ENCODE peak calls at places on chromosome 9, in five cellular contexts. One of them, this sample, is unnamed.

GRCh38 chr9:693460-694390 is 147.8 kb upstream of the DMRT1 start:
- DNase-seq in heart left ventricle: peak; percentile 80
- DNase-seq in aorta: peak; percentile 74
- DNase-seq in IMR-90: peak; percentile 86
- DNase-seq in transverse colon: peak; percentile 32
- DNase-seq in this sample: no peak

GRCh38 chr9:111036068-111036789 is 2.0 kb downstream of the LPAR1 start:
- DNase-seq in heart left ventricle: peak; percentile 60
- DNase-seq in aorta: peak; percentile 78
- DNase-seq in IMR-90: peak; percentile 68
- DNase-seq in transverse colon: peak; percentile 76
- DNase-seq in this sample: peak; percentile 94

GRCh38 chr9:137832191-137832700 is 45.3 kb upstream of the CACNA1B start:
- DNase-seq in heart left ventricle: no peak
- DNase-seq in aorta: no peak
- DNase-seq in IMR-90: no peak
- DNase-seq in transverse colon: no peak
- DNase-seq in this sample: no peak

GRCh38 chr9:133920471-133920870 is 71.7 kb downstream of the VAV2 start:
- DNase-seq in heart left ventricle: no peak
- DNase-seq in aorta: no peak
- DNase-seq in IMR-90: no peak
- DNase-seq in transverse colon: no peak
- DNase-seq in this sample: no peak

GRCh38 chr9:86181379-86182315 is 77.8 kb downstream of the C9orf153 start:
- DNase-seq in heart left ventricle: no peak
- DNase-seq in aorta: no peak
- DNase-seq in IMR-90: no peak
- DNase-seq in transverse colon: no peak
- DNase-seq in this sample: no peak

GRCh38 chr9:114348906-114349482 is 19.3 kb downstream of the ORM2 start:
- DNase-seq in heart left ventricle: peak; percentile 48
- DNase-seq in aorta: peak; percentile 92
- DNase-seq in IMR-90: peak; percentile 99
- DNase-seq in transverse colon: peak; percentile 70
- DNase-seq in this sample: peak; percentile 97

GRCh38 chr9:111298111-111298510 is 31.9 kb downstream of the OR2K2 start:
- DNase-seq in heart left ventricle: no peak
- DNase-seq in aorta: no peak
- DNase-seq in IMR-90: no peak
- DNase-seq in transverse colon: no peak
- DNase-seq in this sample: no peak

GRCh38 chr9:5825896-5826622 is 6.9 kb downstream of the ERMP1 start:
- DNase-seq in heart left ventricle: no peak
- DNase-seq in aorta: no peak
- DNase-seq in IMR-90: no peak
- DNase-seq in transverse colon: no peak
- DNase-seq in this sample: no peak

GRCh38 chr9:70995511-70995910 is 125.9 kb downstream of the TRPM3 start:
- DNase-seq in heart left ventricle: no peak
- DNase-seq in aorta: no peak
- DNase-seq in IMR-90: no peak
- DNase-seq in transverse colon: no peak
- DNase-seq in this sample: no peak

GRCh38 chr9:133844876-133845658 is 106.9 kb upstream of the SARDH start:
- DNase-seq in heart left ventricle: peak; percentile 87
- DNase-seq in aorta: peak; percentile 92
- DNase-seq in IMR-90: peak; percentile 70
- DNase-seq in transverse colon: peak; percentile 52
- DNase-seq in this sample: no peak

GRCh38 chr9:104927912-104928740 is at the start of gene ABCA1:
- DNase-seq in heart left ventricle: peak; percentile 96
- DNase-seq in aorta: peak; percentile 97
- DNase-seq in IMR-90: peak; percentile 83
- DNase-seq in transverse colon: peak; percentile 95
- DNase-seq in this sample: peak; percentile 94

GRCh38 chr9:124308606-124309310 is 51.0 kb downstream of the NEK6 start:
- DNase-seq in heart left ventricle: no peak
- DNase-seq in aorta: no peak
- DNase-seq in IMR-90: no peak
- DNase-seq in transverse colon: no peak
- DNase-seq in this sample: peak; percentile 47

GRCh38 chr9:77697238-77697984 is 49.3 kb upstream of the GNA14 start:
- DNase-seq in heart left ventricle: no peak
- DNase-seq in aorta: no peak
- DNase-seq in IMR-90: no peak
- DNase-seq in transverse colon: no peak
- DNase-seq in this sample: no peak

GRCh38 chr9:96256800-96257199 is 45.2 kb downstream of the HSD17B3 start:
- DNase-seq in heart left ventricle: no peak
- DNase-seq in aorta: no peak
- DNase-seq in IMR-90: peak; percentile 11
- DNase-seq in transverse colon: no peak
- DNase-seq in this sample: peak; percentile 96

GRCh38 chr9:134701581-134702259 is 60.1 kb downstream of the COL5A1 start:
- DNase-seq in heart left ventricle: peak; percentile 8
- DNase-seq in aorta: no peak
- DNase-seq in IMR-90: no peak
- DNase-seq in transverse colon: no peak
- DNase-seq in this sample: no peak

GRCh38 chr9:98611319-98611718 is 97.4 kb downstream of the GABBR2 start:
- DNase-seq in heart left ventricle: no peak
- DNase-seq in aorta: no peak
- DNase-seq in IMR-90: no peak
- DNase-seq in transverse colon: no peak
- DNase-seq in this sample: no peak

GRCh38 chr9:36532353-36532752 is 40.3 kb upstream of the MELK start:
- DNase-seq in heart left ventricle: no peak
- DNase-seq in aorta: no peak
- DNase-seq in IMR-90: no peak
- DNase-seq in transverse colon: no peak
- DNase-seq in this sample: no peak

GRCh38 chr9:132935021-132935420 is 9.4 kb downstream of the TSC1 start:
- DNase-seq in heart left ventricle: no peak
- DNase-seq in aorta: no peak
- DNase-seq in IMR-90: no peak
- DNase-seq in transverse colon: no peak
- DNase-seq in this sample: no peak

GRCh38 chr9:38036359-38037084 is 32.5 kb downstream of the SHB start:
- DNase-seq in heart left ventricle: no peak
- DNase-seq in aorta: peak; percentile 81
- DNase-seq in IMR-90: peak; percentile 67
- DNase-seq in transverse colon: no peak
- DNase-seq in this sample: no peak

GRCh38 chr9:116155700-116156045 is 2.1 kb downstream of the PAPPA start:
- DNase-seq in heart left ventricle: no peak
- DNase-seq in aorta: no peak
- DNase-seq in IMR-90: peak; percentile 75
- DNase-seq in transverse colon: no peak
- DNase-seq in this sample: no peak

GRCh38 chr9:99809586-99810357 is 11.9 kb upstream of the NR4A3 start:
- DNase-seq in heart left ventricle: no peak
- DNase-seq in aorta: no peak
- DNase-seq in IMR-90: no peak
- DNase-seq in transverse colon: no peak
- DNase-seq in this sample: no peak

GRCh38 chr9:31588010-31588409 is 796.4 kb upstream of the ACO1 start:
- DNase-seq in heart left ventricle: no peak
- DNase-seq in aorta: no peak
- DNase-seq in IMR-90: no peak
- DNase-seq in transverse colon: no peak
- DNase-seq in this sample: no peak

GRCh38 chr9:111399772-111400563 is 69.9 kb upstream of the OR2K2 start:
- DNase-seq in heart left ventricle: no peak
- DNase-seq in aorta: no peak
- DNase-seq in IMR-90: peak; percentile 21
- DNase-seq in transverse colon: peak; percentile 22
- DNase-seq in this sample: peak; percentile 80

GRCh38 chr9:134592018-134592818 is 49.4 kb upstream of the COL5A1 start:
- DNase-seq in heart left ventricle: peak; percentile 68
- DNase-seq in aorta: peak; percentile 63
- DNase-seq in IMR-90: peak; percentile 83
- DNase-seq in transverse colon: no peak
- DNase-seq in this sample: peak; percentile 53

GRCh38 chr9:2354856-2355255 is 266.7 kb upstream of the VLDLR start:
- DNase-seq in heart left ventricle: no peak
- DNase-seq in aorta: no peak
- DNase-seq in IMR-90: no peak
- DNase-seq in transverse colon: no peak
- DNase-seq in this sample: no peak

GRCh38 chr9:18463991-18464390 is 10.0 kb upstream of the ADAMTSL1 start:
- DNase-seq in heart left ventricle: no peak
- DNase-seq in aorta: no peak
- DNase-seq in IMR-90: peak; percentile 72
- DNase-seq in transverse colon: no peak
- DNase-seq in this sample: no peak

GRCh38 chr9:7907636-7908195 is 108.1 kb upstream of the DMAC1 start:
- DNase-seq in heart left ventricle: no peak
- DNase-seq in aorta: no peak
- DNase-seq in IMR-90: no peak
- DNase-seq in transverse colon: no peak
- DNase-seq in this sample: no peak

GRCh38 chr9:123349691-123350480 is 6.1 kb upstream of the CRB2 start:
- DNase-seq in heart left ventricle: no peak
- DNase-seq in aorta: no peak
- DNase-seq in IMR-90: peak; percentile 43
- DNase-seq in transverse colon: peak; percentile 58
- DNase-seq in this sample: peak; percentile 86

GRCh38 chr9:87445646-87446045 is 52.0 kb upstream of the DAPK1 start:
- DNase-seq in heart left ventricle: peak; percentile 36
- DNase-seq in aorta: peak; percentile 49
- DNase-seq in IMR-90: peak; percentile 1
- DNase-seq in transverse colon: peak; percentile 30
- DNase-seq in this sample: peak; percentile 76

GRCh38 chr9:127130661-127131538 is 8.5 kb upstream of the ANGPTL2 start:
- DNase-seq in heart left ventricle: peak; percentile 70
- DNase-seq in aorta: no peak
- DNase-seq in IMR-90: peak; percentile 97
- DNase-seq in transverse colon: peak; percentile 44
- DNase-seq in this sample: peak; percentile 38

GRCh38 chr9:94029932-94030317 is 54.3 kb upstream of the PTPDC1 start:
- DNase-seq in heart left ventricle: no peak
- DNase-seq in aorta: no peak
- DNase-seq in IMR-90: no peak
- DNase-seq in transverse colon: no peak
- DNase-seq in this sample: no peak
- H3K27ac ChIP-seq in heart left ventricle: peak overlapping the region; percentile 87
- H3K27ac ChIP-seq in aorta: no peak overlapping the region
- H3K27ac ChIP-seq in IMR-90: peak overlapping the region; percentile 42
- H3K27ac ChIP-seq in transverse colon: peak overlapping the region; percentile 84
- H3K27ac ChIP-seq in this sample: no peak overlapping the region

GRCh38 chr9:129027685-129028191 is 393 bp downstream of the SH3GLB2 start:
- DNase-seq in heart left ventricle: peak; percentile 69
- DNase-seq in aorta: peak; percentile 81
- DNase-seq in IMR-90: no peak
- DNase-seq in transverse colon: peak; percentile 77
- DNase-seq in this sample: peak; percentile 67

GRCh38 chr9:129026442-129027223 is 1.5 kb downstream of the SH3GLB2 start:
- DNase-seq in heart left ventricle: no peak
- DNase-seq in aorta: no peak
- DNase-seq in IMR-90: peak; percentile 24
- DNase-seq in transverse colon: peak; percentile 39
- DNase-seq in this sample: peak; percentile 96

GRCh38 chr9:129030191-129030590 is 2.1 kb upstream of the SH3GLB2 start:
- DNase-seq in heart left ventricle: no peak
- DNase-seq in aorta: no peak
- DNase-seq in IMR-90: no peak
- DNase-seq in transverse colon: no peak
- DNase-seq in this sample: no peak

GRCh38 chr9:129027224-129027684 is 877 bp downstream of the SH3GLB2 start:
- DNase-seq in heart left ventricle: no peak
- DNase-seq in aorta: no peak
- DNase-seq in IMR-90: no peak
- DNase-seq in transverse colon: no peak
- DNase-seq in this sample: peak; percentile 61

GRCh38 chr9:129028192-129028966 is at the start of gene SH3GLB2:
- DNase-seq in heart left ventricle: peak; percentile 95
- DNase-seq in aorta: peak; percentile 96
- DNase-seq in IMR-90: peak; percentile 95
- DNase-seq in transverse colon: peak; percentile 97
- DNase-seq in this sample: peak; percentile 92
- H3K27ac ChIP-seq in heart left ventricle: peak within 1 kb of the TSS; percentile 63
- H3K27ac ChIP-seq in aorta: no peak within 1 kb of the TSS
- H3K27ac ChIP-seq in IMR-90: peak within 1 kb of the TSS; percentile 67
- H3K27ac ChIP-seq in transverse colon: peak within 1 kb of the TSS; percentile 88
- H3K27ac ChIP-seq in this sample: peak within 1 kb of the TSS; percentile 52

GRCh38 chr9:121736964-121737462 is 85.6 kb downstream of the DAB2IP start:
- DNase-seq in heart left ventricle: peak; percentile 66
- DNase-seq in aorta: peak; percentile 65
- DNase-seq in IMR-90: no peak
- DNase-seq in transverse colon: peak; percentile 89
- DNase-seq in this sample: peak; percentile 83

GRCh38 chr9:121735065-121735791 is 83.8 kb downstream of the DAB2IP start:
- DNase-seq in heart left ventricle: no peak
- DNase-seq in aorta: no peak
- DNase-seq in IMR-90: peak; percentile 80
- DNase-seq in transverse colon: peak; percentile 58
- DNase-seq in this sample: peak; percentile 96

GRCh38 chr9:121734465-121734864 is 83.0 kb downstream of the DAB2IP start:
- DNase-seq in heart left ventricle: no peak
- DNase-seq in aorta: no peak
- DNase-seq in IMR-90: peak; percentile 63
- DNase-seq in transverse colon: no peak
- DNase-seq in this sample: no peak

GRCh38 chr9:121736147-121736721 is 84.8 kb downstream of the DAB2IP start:
- DNase-seq in heart left ventricle: peak; percentile 89
- DNase-seq in aorta: peak; percentile 89
- DNase-seq in IMR-90: peak; percentile 25
- DNase-seq in transverse colon: peak; percentile 87
- DNase-seq in this sample: peak; percentile 86

GRCh38 chr9:121735792-121736130 is 84.3 kb downstream of the DAB2IP start:
- DNase-seq in heart left ventricle: no peak
- DNase-seq in aorta: no peak
- DNase-seq in IMR-90: no peak
- DNase-seq in transverse colon: no peak
- DNase-seq in this sample: peak; percentile 74
- H3K27ac ChIP-seq in heart left ventricle: peak overlapping the region; percentile 89
- H3K27ac ChIP-seq in aorta: peak overlapping the region; percentile 65
- H3K27ac ChIP-seq in IMR-90: peak overlapping the region; percentile 79
- H3K27ac ChIP-seq in transverse colon: peak overlapping the region; percentile 93
- H3K27ac ChIP-seq in this sample: peak overlapping the region; percentile 39

DNA sequence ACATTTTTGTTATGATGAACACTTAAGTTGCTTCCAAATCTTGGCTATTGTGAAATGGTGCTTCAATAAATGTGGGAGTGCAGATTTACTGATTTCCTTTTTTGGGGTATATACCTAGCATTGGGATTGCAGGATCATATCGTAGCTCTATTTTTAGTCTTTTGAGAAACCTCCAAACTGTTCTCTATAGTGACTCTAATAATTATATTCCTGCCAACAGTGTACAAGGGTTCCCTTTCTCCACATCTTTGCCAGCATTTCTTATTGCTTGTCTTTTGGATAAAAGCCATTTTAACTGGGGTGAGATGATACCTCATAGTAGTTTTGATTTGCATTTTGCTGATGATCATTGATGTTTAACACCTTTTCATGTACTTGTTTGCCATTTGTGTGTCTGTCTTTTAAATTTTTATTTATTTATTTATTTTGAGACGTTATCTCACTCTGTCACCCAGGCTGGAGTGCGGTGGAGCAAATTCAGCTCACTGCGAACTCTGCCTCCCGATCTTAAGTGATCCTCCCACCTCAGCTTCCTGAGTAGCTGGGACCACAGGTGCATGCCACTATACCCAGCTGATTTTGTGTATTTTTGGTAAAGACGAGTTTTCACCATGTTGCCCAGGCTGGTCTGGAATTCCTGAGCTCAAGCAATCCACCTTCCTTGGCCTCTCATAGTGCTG is 59.0 kb downstream of the UNC13B start:
- DNase-seq in heart left ventricle: no peak
- DNase-seq in aorta: no peak
- DNase-seq in IMR-90: no peak
- DNase-seq in transverse colon: no peak
- DNase-seq in this sample: no peak
- H3K27ac ChIP-seq in heart left ventricle: no peak overlapping the region
- H3K27ac ChIP-seq in aorta: no peak overlapping the region
- H3K27ac ChIP-seq in IMR-90: no peak overlapping the region
- H3K27ac ChIP-seq in transverse colon: no peak overlapping the region
- H3K27ac ChIP-seq in this sample: no peak overlapping the region

This sample was measured in mesendoderm.